ENCODE peak calls at places on chromosomes 3 and 15, in ten cellular contexts. I is NCI-H774, M is OCI-LY7, C is substantia nigra, O is iPS DF 19.7, U is hippocampal formation, H is colonic mucosa, J is GM10248, Y is AG09309, F is mesenchymal stem cell. A is an unnamed sample.

GRCh38 chr3:106945435-106945834 is 431.8 kb upstream of the CCDC54 start:
- DNase-seq in I (no peak), M (no peak), C (no peak), O (no peak), U (no peak), H (no peak), J (no peak), Y (peak), F (no peak), A (no peak)

GRCh38 chr3:194054540-194054939 is 81.4 kb upstream of the HES1 start:
- DNase-seq in I (no peak), M (no peak), C (no peak), O (no peak), U (no peak), H (no peak), J (no peak), Y (no peak), F (no peak), A (no peak)

GRCh38 chr3:24138876-24139256 is 193.8 kb downstream of the NR1D2 start:
- DNase-seq in I (no peak), M (peak), C (no peak), O (no peak), U (no peak), H (no peak), J (no peak), Y (no peak), F (no peak), A (no peak)

GRCh38 chr3:35484939-35485605 is 154.3 kb upstream of the ARPP21 start:
- DNase-seq in I (no peak), M (peak), C (no peak), O (no peak), U (no peak), H (no peak), J (no peak), Y (no peak), F (no peak), A (no peak)

GRCh38 chr3:140023616-140024530 is 88.9 kb downstream of the CLSTN2 start:
- DNase-seq in I (no peak), M (no peak), C (peak), O (no peak), U (peak), H (peak), J (no peak), Y (no peak), F (no peak), A (peak)

GRCh38 chr3:56855856-56856538 is 54.2 kb upstream of the ARHGEF3 start:
- DNase-seq in I (no peak), M (peak), C (peak), O (no peak), U (peak), H (peak), J (peak), Y (no peak), F (peak), A (no peak)

GRCh38 chr3:42501321-42501680 is 1.1 kb upstream of the VIPR1 start:
- DNase-seq in I (no peak), M (no peak), C (no peak), O (no peak), U (no peak), H (peak), J (no peak), Y (no peak), F (no peak), A (no peak)

GRCh38 chr15:90264649-90265048 is 823 bp upstream of the NGRN start:
- DNase-seq in I (no peak), M (peak), C (no peak), O (no peak), U (no peak), H (peak), J (no peak), Y (no peak), F (no peak), A (no peak)

GRCh38 chr15:98953000-98953776 is 54.4 kb downstream of the PGPEP1L start:
- DNase-seq in I (no peak), M (no peak), C (no peak), O (no peak), U (no peak), H (no peak), J (peak), Y (no peak), F (no peak), A (no peak)

GRCh38 chr3:99999541-99999940 is 114.8 kb downstream of the FILIP1L start:
- DNase-seq in I (no peak), M (no peak), C (no peak), O (no peak), U (no peak), H (no peak), J (no peak), Y (peak), F (peak), A (no peak)

GRCh38 chr3:85259748-85260147 is 301.0 kb downstream of the CADM2 start:
- DNase-seq in I (no peak), M (no peak), C (no peak), O (no peak), U (no peak), H (no peak), J (no peak), Y (no peak), F (no peak), A (no peak)

GRCh38 chr15:55872471-55872870 is 120.9 kb downstream of the NEDD4 start:
- DNase-seq in I (no peak), M (no peak), C (no peak), O (no peak), U (no peak), H (no peak), J (no peak), Y (no peak), F (no peak), A (no peak)

GRCh38 chr3:34035775-34036174 is 237.3 kb downstream of the PDCD6IP start:
- DNase-seq in I (no peak), M (no peak), C (no peak), O (no peak), U (no peak), H (no peak), J (no peak), Y (no peak), F (no peak), A (no peak)

GRCh38 chr3:14306167-14306566 is 96.2 kb upstream of the SLC6A6 start:
- DNase-seq in I (no peak), M (no peak), C (no peak), O (no peak), U (no peak), H (no peak), J (no peak), Y (no peak), F (no peak), A (no peak)

GRCh38 chr3:11045536-11045935 is 53.0 kb downstream of the SLC6A1 start:
- DNase-seq in I (no peak), M (no peak), C (no peak), O (no peak), U (no peak), H (no peak), J (no peak), Y (no peak), F (no peak), A (no peak)

GRCh38 chr3:50226888-50227389 is 9.1 kb upstream of the GNAI2 start:
- DNase-seq in I (no peak), M (peak), C (peak), O (no peak), U (peak), H (peak), J (peak), Y (no peak), F (peak), A (no peak)

GRCh38 chr3:184738982-184739381 is 27.1 kb upstream of the MAGEF1 start:
- DNase-seq in I (no peak), M (no peak), C (no peak), O (no peak), U (no peak), H (no peak), J (no peak), Y (no peak), F (no peak), A (no peak)

A was measured in NCI-H1092.